ENCODE peak calls at places on chromosome 1, in four cellular contexts. B is GM12878, M is HepG2, P is K562. W is an unnamed sample.

GRCh38 chr1:30111431-30111830 is 612.0 kb downstream of the MATN1 start:
- DNase-seq in B (no peak), M (peak; percentile 5), P (peak; percentile 67), W (peak; percentile 76)

GRCh38 chr1:223347583-223347982 is 16.4 kb downstream of the SUSD4 start:
- DNase-seq in P (no peak), B (no peak), M (no peak), W (no peak)

GRCh38 chr1:206500046-206500445 is 7.3 kb upstream of the RASSF5 start:
- DNase-seq in M (no peak), P (no peak), B (no peak), W (no peak)

GRCh38 chr1:159222075-159222865 is 17.6 kb downstream of the ACKR1 start:
- DNase-seq in B (no peak), P (no peak), M (no peak), W (no peak)

GRCh38 chr1:2541619-2542246 is 11.7 kb upstream of the HES5 start:
- DNase-seq in P (peak; percentile 97), M (no peak), B (no peak), W (no peak)

GRCh38 chr1:239389703-239390102 is 3.3 kb downstream of the CHRM3 start:
- DNase-seq in P (no peak), B (no peak), M (no peak), W (no peak)

GRCh38 chr1:64320470-64320869 is 117.0 kb downstream of the UBE2U start:
- DNase-seq in M (no peak), B (no peak), P (no peak), W (no peak)

GRCh38 chr1:230300322-230301301 is 125.5 kb downstream of the PGBD5 start:
- DNase-seq in P (no peak), B (no peak), M (no peak), W (no peak)

GRCh38 chr1:207321790-207322530 is 482 bp downstream of the CD55 start:
- DNase-seq in M (no peak), P (peak; percentile 65), B (no peak), W (no peak)

GRCh38 chr1:1182491-1183220 is 9.0 kb downstream of the TTLL10 start:
- DNase-seq in B (no peak), M (no peak), P (no peak), W (peak; percentile 23)

GRCh38 chr1:112818990-112819689 is 104.0 kb upstream of the PPM1J start:
- DNase-seq in B (no peak), M (no peak), P (peak; percentile 88), W (no peak)

GRCh38 chr1:54160351-54160750 is 7.6 kb upstream of the CDCP2 start:
- DNase-seq in M (no peak), P (no peak), B (no peak), W (no peak)

GRCh38 chr1:10401281-10401680 is 2.4 kb downstream of the PGD start:
- DNase-seq in P (no peak), B (no peak), M (peak; percentile 39), W (no peak)

GRCh38 chr1:178464566-178464965 is 32.2 kb downstream of the CLEC20A start:
- DNase-seq in M (no peak), P (no peak), B (no peak), W (no peak)

GRCh38 chr1:163668472-163668871 is 346.7 kb downstream of the NUF2 start:
- DNase-seq in M (no peak), B (no peak), P (no peak), W (no peak)

GRCh38 chr1:54649921-54650320 is 8.3 kb downstream of the MROH7 start:
- DNase-seq in P (no peak), M (no peak), B (no peak), W (no peak)

GRCh38 chr1:172351761-172352161 is 68.7 kb upstream of the C1orf105 start:
- DNase-seq in B (no peak), P (no peak), M (no peak), W (no peak)

GRCh38 chr1:21550866-21551475 is 41.7 kb downstream of the ALPL start:
- DNase-seq in M (no peak), P (no peak), B (no peak), W (no peak)

GRCh38 chr1:46613661-46614603 is 2.7 kb downstream of the MOB3C start:
- DNase-seq in P (peak; percentile 35), B (peak; percentile 42), M (no peak), W (peak; percentile 79)

GRCh38 chr1:182777386-182777785 is 12.2 kb upstream of the NPL start:
- DNase-seq in B (no peak), P (no peak), M (no peak), W (no peak)

GRCh38 chr1:15370268-15370667 is 39.4 kb upstream of the EFHD2 start:
- DNase-seq in M (no peak), P (no peak), B (no peak), W (no peak)

GRCh38 chr1:9687876-9688582 is 36.5 kb downstream of the PIK3CD start:
- DNase-seq in B (no peak), P (peak; percentile 53), M (no peak), W (peak; percentile 51)

GRCh38 chr1:161173711-161174110 is 3.6 kb downstream of the B4GALT3 start:
- DNase-seq in P (no peak), B (no peak), M (no peak), W (no peak)

GRCh38 chr1:153578936-153579335 is 13.3 kb upstream of the S100A2 start:
- DNase-seq in B (no peak), M (no peak), P (no peak), W (no peak)

GRCh38 chr1:218557731-218558130 is 212.6 kb downstream of the TGFB2 start:
- DNase-seq in M (no peak), P (peak; percentile 6), B (no peak), W (no peak)

GRCh38 chr1:243841507-243841906 is 8.5 kb downstream of the AKT3 start:
- DNase-seq in P (no peak), M (no peak), B (no peak), W (no peak)
- TF ChIP-seq ATF3 in P (no peak), M (no peak), B (no peak), W (no peak)

DNA sequence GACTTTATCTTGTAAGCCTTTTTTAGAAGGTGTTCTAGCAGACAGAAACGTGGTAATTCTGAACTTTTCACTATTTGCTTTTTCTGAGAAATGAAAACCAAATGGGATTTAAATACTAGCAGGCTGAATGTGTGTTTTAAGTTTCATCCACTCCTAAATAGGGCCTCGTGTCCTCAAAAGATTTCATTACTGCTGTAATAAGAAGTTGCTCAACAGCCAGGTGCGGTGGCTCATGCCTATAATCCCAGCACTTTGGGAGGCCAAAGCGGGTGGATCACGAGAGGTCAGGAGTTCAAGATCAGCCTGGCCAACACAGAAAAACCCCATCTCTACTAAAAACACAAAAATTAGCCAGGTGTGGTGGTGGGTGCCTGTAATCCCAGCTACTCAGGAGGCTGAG is 44.6 kb upstream of the FMO2 start:
- DNase-seq in B (no peak), P (no peak), M (no peak), W (no peak)
- TF ChIP-seq CREB1 in B (no peak), P (no peak), M (no peak), W (no peak)

GRCh38 chr1:156661932-156662587 is 15.1 kb downstream of the NES start:
- DNase-seq in M (peak; percentile 76), P (no peak), B (no peak), W (no peak)
- TF ChIP-seq TCF7 in M (no peak), P (no peak), B (no peak), W (no peak)

DNA sequence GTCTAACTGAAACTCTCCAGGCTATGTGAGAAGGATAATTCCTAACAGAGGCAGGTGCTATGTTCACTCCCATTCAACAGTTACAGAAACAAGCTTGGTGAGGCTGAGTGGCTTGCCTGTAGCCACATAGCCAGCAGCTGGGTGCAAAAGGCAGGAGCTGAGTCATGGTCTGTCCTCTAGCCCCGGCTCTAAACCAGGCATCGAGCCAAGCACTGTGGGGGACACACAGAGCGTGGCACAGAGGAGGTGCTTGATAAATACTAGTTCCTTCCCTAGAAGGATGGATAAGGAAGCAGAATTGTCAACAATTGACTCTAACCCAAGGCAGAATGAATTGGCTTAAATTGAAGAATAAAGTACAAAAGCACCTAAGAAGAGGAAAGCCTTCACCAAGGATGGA is 10.4 kb upstream of the KCNA2 start:
- DNase-seq in B (no peak), P (peak; percentile 91), M (no peak), W (no peak)
- TF ChIP-seq ATF3 in B (no peak), P (peak; percentile 50), M (no peak), W (no peak)

GRCh38 chr1:201379733-201380242 is 2.3 kb upstream of the TNNT2 start:
- DNase-seq in P (no peak), B (no peak), M (no peak), W (no peak)

GRCh38 chr1:201376107-201376463 is 1.4 kb downstream of the TNNT2 start:
- DNase-seq in B (no peak), M (no peak), P (no peak), W (no peak)

GRCh38 chr1:201376464-201377374 is 761 bp downstream of the TNNT2 start:
- DNase-seq in B (no peak), M (peak; percentile 39), P (peak; percentile 67), W (peak; percentile 86)

GRCh38 chr1:201378804-201379203 is 1.3 kb upstream of the TNNT2 start:
- DNase-seq in P (no peak), B (no peak), M (no peak), W (no peak)

DNA sequence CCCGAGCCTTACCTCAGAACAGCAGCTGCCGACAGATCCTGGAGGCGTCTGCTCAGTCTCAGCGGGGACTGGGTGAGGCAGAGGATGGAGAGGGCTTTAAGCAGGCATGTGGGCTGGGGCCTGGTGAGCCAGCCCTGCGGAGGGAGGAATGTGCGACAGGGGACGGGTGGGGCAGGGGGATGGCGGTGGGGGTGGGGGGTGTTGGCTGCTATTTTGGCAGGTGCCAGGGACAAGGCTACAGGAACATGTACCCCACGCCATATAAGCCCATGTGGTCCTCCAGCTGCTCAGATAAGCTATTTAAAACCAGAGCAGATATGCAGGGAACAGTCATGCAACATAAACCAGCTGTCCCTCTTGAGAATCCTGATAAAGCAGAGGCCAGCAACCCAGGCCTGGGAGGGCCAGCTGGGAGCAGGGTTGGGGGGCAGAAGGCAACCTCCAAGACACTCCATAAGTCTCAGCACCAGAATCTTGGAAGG is at the start of gene TNNT2:
- DNase-seq in B (no peak), M (no peak), P (peak; percentile 16), W (no peak)
- TF ChIP-seq CREB1 in B (no peak), M (no peak), P (no peak), W (no peak)

W was measured in WTC11.